ENCODE peak calls at places on chromosome 13, in six cellular contexts. P is RWPE1, A is NCI-H460, B is A549, R is AG04450, Q is EL. J is an unnamed sample.

GRCh38 chr13:20654156-20654555 is 49.3 kb upstream of the IL17D start:
- DNase-seq in P (no peak), A (no peak), B (no peak), R (no peak), Q (peak), J (no peak)

GRCh38 chr13:103081435-103081834 is 15.2 kb upstream of the SLC10A2 start:
- DNase-seq in P (no peak), A (no peak), B (no peak), R (no peak), Q (no peak), J (no peak)

GRCh38 chr13:111902726-111903125 is 164.2 kb upstream of the SOX1 start:
- DNase-seq in P (no peak), A (no peak), B (no peak), R (no peak), Q (no peak), J (no peak)

GRCh38 chr13:89695343-89696257 is 1651.9 kb upstream of the MIR17HG start:
- DNase-seq in P (peak), A (peak), B (peak), R (peak), Q (no peak), J (peak)

GRCh38 chr13:76886292-76887061 is at the start of gene KCTD12:
- DNase-seq in P (peak), A (peak), B (peak), R (no peak), Q (peak), J (peak)

GRCh38 chr13:72458701-72459100 is 268.7 kb downstream of the MZT1 start:
- DNase-seq in P (peak), A (no peak), B (no peak), R (no peak), Q (peak), J (no peak)

GRCh38 chr13:57740719-57741118 is 109.2 kb downstream of the PCDH17 start:
- DNase-seq in P (no peak), A (no peak), B (no peak), R (no peak), Q (no peak), J (no peak)

GRCh38 chr13:46386996-46387851 is at the start of gene RUBCNL:
- DNase-seq in P (peak), A (peak), B (no peak), R (no peak), Q (peak), J (peak)

GRCh38 chr13:44449999-44450821 is 76.6 kb downstream of the SERP2 start:
- DNase-seq in P (peak), A (no peak), B (no peak), R (no peak), Q (no peak), J (no peak)

GRCh38 chr13:77171451-77171850 is 144.5 kb upstream of the FBXL3 start:
- DNase-seq in P (no peak), A (no peak), B (no peak), R (no peak), Q (no peak), J (no peak)

GRCh38 chr13:40190656-40191100 is 475.8 kb downstream of the FOXO1 start:
- DNase-seq in P (peak), A (no peak), B (no peak), R (no peak), Q (peak), J (no peak)

GRCh38 chr13:114087430-114087829 is 45.0 kb downstream of the RASA3 start:
- DNase-seq in P (no peak), A (no peak), B (no peak), R (no peak), Q (no peak), J (no peak)

GRCh38 chr13:64482373-64482772 is 2747.8 kb downstream of the PCDH9 start:
- DNase-seq in P (no peak), A (no peak), B (no peak), R (no peak), Q (peak), J (no peak)